ENCODE peak calls at places on chromosome 11, in six cellular contexts. G is CD8-positive, alpha-beta T cell; I is IMR-90; K is caudate nucleus; E is neuronal stem cell; M is endodermal cell. B is an unnamed sample.

GRCh38 chr11:27868226-27868625 is 168.0 kb upstream of the BDNF start:
- DNase-seq in G (no peak), I (no peak), K (no peak), E (no peak), M (no peak), B (no peak)

GRCh38 chr11:36441610-36442208 is 68.4 kb downstream of the TRAF6 start:
- DNase-seq in G (no peak), I (no peak), K (no peak), E (no peak), M (no peak), B (no peak)

GRCh38 chr11:17631702-17632365 is 84.8 kb downstream of the OTOG start:
- DNase-seq in G (no peak), I (no peak), K (no peak), E (no peak), M (peak; percentile 47), B (no peak)

GRCh38 chr11:122642472-122642922 is 13.0 kb upstream of the UBASH3B start:
- DNase-seq in G (no peak), I (peak; percentile 95), K (no peak), E (no peak), M (no peak), B (peak; percentile 41)

GRCh38 chr11:124460459-124460858 is 15.0 kb upstream of the OR8B8 start:
- DNase-seq in G (no peak), I (no peak), K (no peak), E (no peak), M (no peak), B (no peak)

GRCh38 chr11:16669799-16670415 is 68.5 kb upstream of the C11orf58 start:
- DNase-seq in G (no peak), I (peak; percentile 25), K (no peak), E (no peak), M (peak; percentile 87), B (peak; percentile 82)

GRCh38 chr11:91404344-91404743 is 820.3 kb upstream of the FAT3 start:
- DNase-seq in G (no peak), I (no peak), K (no peak), E (no peak), M (no peak), B (no peak)

GRCh38 chr11:128236506-128237498 is 350.6 kb downstream of the ETS1 start:
- DNase-seq in G (no peak), I (no peak), K (no peak), E (no peak), M (no peak), B (no peak)

GRCh38 chr11:83195176-83195531 is 1.6 kb downstream of the ANKRD42 start:
- DNase-seq in G (no peak), I (peak; percentile 1), K (no peak), E (no peak), M (no peak), B (no peak)

GRCh38 chr11:75320643-75321042 is 30.8 kb downstream of the ARRB1 start:
- DNase-seq in G (no peak), I (no peak), K (no peak), E (no peak), M (peak; percentile 48), B (no peak)

GRCh38 chr11:120562806-120563425 is 51.4 kb downstream of the GRIK4 start:
- DNase-seq in G (no peak), I (no peak), K (no peak), E (no peak), M (peak; percentile 50), B (no peak)

GRCh38 chr11:18261721-18262120 is 4.3 kb upstream of the SAA1 start:
- DNase-seq in G (no peak), I (no peak), K (no peak), E (no peak), M (no peak), B (no peak)

GRCh38 chr11:120131941-120132644 is 5.8 kb downstream of the TRIM29 start:
- DNase-seq in G (no peak), I (no peak), K (no peak), E (no peak), M (peak; percentile 33), B (no peak)

GRCh38 chr11:110778351-110778750 is 66.1 kb upstream of the ARHGAP20 start:
- DNase-seq in G (no peak), I (peak; percentile 48), K (no peak), E (no peak), M (no peak), B (peak; percentile 26)

GRCh38 chr11:110948112-110948511 is 235.9 kb upstream of the ARHGAP20 start:
- DNase-seq in G (no peak), I (peak; percentile 49), K (no peak), E (no peak), M (no peak), B (no peak)

GRCh38 chr11:65381721-65382035 is 768 bp downstream of the SLC25A45 start:
- DNase-seq in G (no peak), I (no peak), K (no peak), E (no peak), M (peak; percentile 91), B (peak; percentile 89)

GRCh38 chr11:73965764-73966121 is 14.9 kb downstream of the DNAJB13 start:
- DNase-seq in G (no peak), I (no peak), K (no peak), E (no peak), M (peak; percentile 39), B (no peak)

GRCh38 chr11:60872952-60873524 is 5.7 kb downstream of the ZP1 start:
- DNase-seq in G (no peak), I (peak; percentile 89), K (peak; percentile 17), E (no peak), M (peak; percentile 80), B (no peak)

GRCh38 chr11:57100638-57101312 is 81.0 kb upstream of the LRRC55 start:
- DNase-seq in G (no peak), I (no peak), K (no peak), E (no peak), M (no peak), B (no peak)

GRCh38 chr11:12330491-12331231 is 46.7 kb upstream of the PARVA start:
- DNase-seq in G (no peak), I (peak; percentile 7), K (peak; percentile 80), E (peak; percentile 57), M (peak; percentile 63), B (no peak)

GRCh38 chr11:46330154-46330886 is 16.9 kb upstream of the DGKZ start:
- DNase-seq in G (no peak), I (no peak), K (no peak), E (no peak), M (peak; percentile 55), B (no peak)

GRCh38 chr11:66112640-66113098 is 42.6 kb downstream of the PACS1 start:
- DNase-seq in G (no peak), I (peak; percentile 76), K (no peak), E (no peak), M (no peak), B (peak; percentile 63)

GRCh38 chr11:36361901-36362391 is 65.9 kb downstream of the PRR5L start:
- DNase-seq in G (no peak), I (peak; percentile 85), K (no peak), E (no peak), M (peak; percentile 80), B (peak; percentile 66)

GRCh38 chr11:32435511-32435946 is at the start of gene WT1:
- DNase-seq in G (no peak), I (no peak), K (no peak), E (no peak), M (peak; percentile 91), B (no peak)

GRCh38 chr11:12771875-12772274 is 97.7 kb downstream of the TEAD1 start:
- DNase-seq in G (no peak), I (peak; percentile 76), K (no peak), E (no peak), M (no peak), B (no peak)

GRCh38 chr11:127052420-127052819 is 51.9 kb upstream of the KIRREL3 start:
- DNase-seq in G (no peak), I (no peak), K (no peak), E (peak; percentile 23), M (no peak), B (no peak)

GRCh38 chr11:6646040-6646439 is 9.6 kb downstream of the DCHS1 start:
- DNase-seq in G (no peak), I (peak; percentile 80), K (no peak), E (no peak), M (peak; percentile 34), B (no peak)
- H3K27ac ChIP-seq in G (peak overlapping the region; percentile 48), I (no peak overlapping the region), K (no peak overlapping the region), E (no peak overlapping the region), M (no peak overlapping the region), B (no peak overlapping the region)

GRCh38 chr11:130804306-130805077 is 111.8 kb downstream of the SNX19 start:
- DNase-seq in G (no peak), I (no peak), K (no peak), E (no peak), M (no peak), B (no peak)
- H3K27ac ChIP-seq in G (no peak overlapping the region), I (no peak overlapping the region), K (no peak overlapping the region), E (no peak overlapping the region), M (no peak overlapping the region), B (no peak overlapping the region)

DNA sequence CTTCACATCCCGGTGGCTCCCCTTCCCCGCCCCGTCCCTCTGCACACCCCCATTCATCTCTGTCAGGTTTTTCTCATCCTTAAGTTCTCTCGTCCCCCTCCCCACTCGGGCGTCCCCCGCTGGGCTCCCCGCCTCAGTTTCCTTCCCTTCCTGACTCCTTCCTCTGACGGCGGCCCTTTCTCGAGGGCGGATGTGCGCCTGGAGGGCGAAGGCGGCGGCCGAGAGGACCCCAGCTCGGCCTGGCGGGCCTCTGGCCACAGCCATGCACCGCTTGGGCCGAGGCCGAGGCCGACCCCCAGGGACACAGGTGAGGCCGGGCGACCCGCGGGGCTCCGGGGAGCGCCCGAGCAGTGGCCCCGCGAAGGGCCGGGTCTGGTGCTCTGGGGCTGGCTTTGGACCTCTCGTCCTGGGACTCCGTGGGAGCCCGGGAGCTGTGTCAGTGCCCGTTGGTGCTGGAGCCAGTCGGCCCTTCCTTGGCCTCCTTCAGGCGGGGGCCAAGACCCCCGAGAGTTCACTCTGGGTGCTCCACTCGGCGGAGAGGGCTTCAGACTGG is 2.9 kb downstream of the PHLDB1 start:
- DNase-seq in G (no peak), I (no peak), K (no peak), E (no peak), M (peak; percentile 81), B (no peak)
- H3K27ac ChIP-seq in G (no peak overlapping the region), I (peak overlapping the region; percentile 90), K (peak overlapping the region; percentile 97), E (no peak overlapping the region), M (no peak overlapping the region), B (no peak overlapping the region)

DNA sequence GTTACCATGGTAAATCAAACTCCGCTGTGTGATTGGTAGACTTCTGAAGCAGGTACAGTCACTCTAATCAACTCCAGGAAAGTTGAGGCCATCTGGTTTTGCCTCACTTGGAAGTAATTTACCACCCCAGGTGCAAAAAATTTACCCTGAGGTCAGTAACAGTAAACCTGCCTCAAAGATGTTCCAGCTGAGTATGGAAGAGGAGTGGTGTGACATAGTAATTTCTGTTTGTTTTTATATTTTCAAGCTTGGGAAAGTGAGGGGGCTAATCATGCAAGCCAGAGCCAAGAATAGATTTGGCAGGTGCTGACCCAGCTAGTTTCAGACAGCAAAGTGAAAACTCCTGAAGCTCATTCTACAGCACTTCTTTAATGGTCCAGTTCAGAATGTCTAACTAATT is 691.6 kb downstream of the NTM start:
- DNase-seq in G (no peak), I (peak; percentile 62), K (no peak), E (no peak), M (no peak), B (no peak)
- H3K27ac ChIP-seq in G (no peak overlapping the region), I (peak overlapping the region; percentile 66), K (no peak overlapping the region), E (no peak overlapping the region), M (no peak overlapping the region), B (no peak overlapping the region)

DNA sequence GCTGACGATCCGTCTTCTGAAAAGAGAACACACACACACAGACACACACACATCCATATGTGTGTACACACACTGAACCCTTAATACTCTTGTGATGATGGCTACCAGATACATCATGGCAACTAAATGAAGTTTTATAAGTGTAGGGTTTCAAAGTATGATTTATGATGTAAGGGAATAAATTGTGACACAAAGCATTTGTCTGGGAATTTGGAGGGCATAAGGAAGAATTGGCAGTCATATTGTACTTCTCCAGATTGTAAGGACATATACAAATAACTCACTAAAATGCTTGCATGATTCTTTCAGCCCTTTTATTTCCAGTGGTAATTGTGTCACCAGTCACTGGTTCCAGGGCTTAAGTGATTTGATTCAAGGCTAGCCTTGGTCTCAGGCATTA is 299.4 kb upstream of the ANO5 start:
- DNase-seq in G (no peak), I (no peak), K (no peak), E (no peak), M (no peak), B (no peak)
- H3K27ac ChIP-seq in G (no peak overlapping the region), I (no peak overlapping the region), K (no peak overlapping the region), E (no peak overlapping the region), M (no peak overlapping the region), B (no peak overlapping the region)